ENCODE peak calls at places on chromosomes 6 and 20, in ten cellular contexts. One of them, this sample, is unnamed.

GRCh38 chr6:43948527-43949450 is 178.5 kb downstream of the MRPL14 start:
- DNase-seq in CD8-positive, alpha-beta T cell: no peak
- DNase-seq in Peyer's patch: no peak
- DNase-seq in HCT116: no peak
- DNase-seq in lower lobe of right lung: no peak
- DNase-seq in astrocyte: peak; percentile 84
- DNase-seq in breast epithelium: no peak
- DNase-seq in esophagus squamous epithelium: no peak
- DNase-seq in mesendoderm: peak; percentile 22
- DNase-seq in cardiac muscle cell: no peak
- DNase-seq in this sample: no peak

GRCh38 chr6:132058975-132059374 is 107.8 kb upstream of the CCN2 start:
- DNase-seq in cardiac muscle cell: peak; percentile 15
- DNase-seq in breast epithelium: no peak
- DNase-seq in astrocyte: no peak
- DNase-seq in lower lobe of right lung: no peak
- DNase-seq in CD8-positive, alpha-beta T cell: no peak
- DNase-seq in HCT116: no peak
- DNase-seq in esophagus squamous epithelium: no peak
- DNase-seq in Peyer's patch: no peak
- DNase-seq in mesendoderm: no peak
- DNase-seq in this sample: no peak

GRCh38 chr6:44960898-44961297 is 367.2 kb upstream of the RUNX2 start:
- DNase-seq in astrocyte: no peak
- DNase-seq in breast epithelium: no peak
- DNase-seq in cardiac muscle cell: no peak
- DNase-seq in lower lobe of right lung: no peak
- DNase-seq in mesendoderm: no peak
- DNase-seq in CD8-positive, alpha-beta T cell: no peak
- DNase-seq in esophagus squamous epithelium: no peak
- DNase-seq in HCT116: peak; percentile 23
- DNase-seq in Peyer's patch: no peak
- DNase-seq in this sample: no peak

GRCh38 chr6:1485678-1486077 is 96.3 kb downstream of the FOXF2 start:
- DNase-seq in CD8-positive, alpha-beta T cell: no peak
- DNase-seq in esophagus squamous epithelium: no peak
- DNase-seq in cardiac muscle cell: no peak
- DNase-seq in lower lobe of right lung: no peak
- DNase-seq in Peyer's patch: no peak
- DNase-seq in HCT116: peak; percentile 80
- DNase-seq in mesendoderm: no peak
- DNase-seq in breast epithelium: no peak
- DNase-seq in astrocyte: peak; percentile 85
- DNase-seq in this sample: no peak

GRCh38 chr6:148528292-148528691 is 185.7 kb downstream of the SASH1 start:
- DNase-seq in lower lobe of right lung: no peak
- DNase-seq in cardiac muscle cell: no peak
- DNase-seq in breast epithelium: no peak
- DNase-seq in astrocyte: no peak
- DNase-seq in HCT116: no peak
- DNase-seq in Peyer's patch: no peak
- DNase-seq in esophagus squamous epithelium: no peak
- DNase-seq in CD8-positive, alpha-beta T cell: no peak
- DNase-seq in mesendoderm: peak; percentile 51
- DNase-seq in this sample: no peak

GRCh38 chr20:60222497-60222896 is 264.3 kb downstream of the CDH26 start:
- DNase-seq in CD8-positive, alpha-beta T cell: no peak
- DNase-seq in esophagus squamous epithelium: no peak
- DNase-seq in breast epithelium: no peak
- DNase-seq in mesendoderm: no peak
- DNase-seq in cardiac muscle cell: no peak
- DNase-seq in HCT116: no peak
- DNase-seq in Peyer's patch: no peak
- DNase-seq in astrocyte: no peak
- DNase-seq in lower lobe of right lung: no peak
- DNase-seq in this sample: no peak

GRCh38 chr6:16551466-16551865 is 209.8 kb downstream of the ATXN1 start:
- DNase-seq in lower lobe of right lung: no peak
- DNase-seq in cardiac muscle cell: no peak
- DNase-seq in HCT116: no peak
- DNase-seq in CD8-positive, alpha-beta T cell: no peak
- DNase-seq in Peyer's patch: no peak
- DNase-seq in esophagus squamous epithelium: no peak
- DNase-seq in breast epithelium: no peak
- DNase-seq in astrocyte: no peak
- DNase-seq in mesendoderm: no peak
- DNase-seq in this sample: no peak

GRCh38 chr20:19890358-19891117 is 126.6 kb upstream of the NAA20 start:
- DNase-seq in astrocyte: no peak
- DNase-seq in esophagus squamous epithelium: no peak
- DNase-seq in breast epithelium: no peak
- DNase-seq in CD8-positive, alpha-beta T cell: no peak
- DNase-seq in mesendoderm: no peak
- DNase-seq in Peyer's patch: no peak
- DNase-seq in lower lobe of right lung: no peak
- DNase-seq in HCT116: no peak
- DNase-seq in cardiac muscle cell: no peak
- DNase-seq in this sample: no peak

GRCh38 chr6:112337209-112337638 is 9.9 kb upstream of the RFPL4B start:
- DNase-seq in mesendoderm: peak; percentile 83
- DNase-seq in cardiac muscle cell: peak; percentile 81
- DNase-seq in Peyer's patch: no peak
- DNase-seq in esophagus squamous epithelium: no peak
- DNase-seq in HCT116: peak; percentile 43
- DNase-seq in CD8-positive, alpha-beta T cell: no peak
- DNase-seq in lower lobe of right lung: no peak
- DNase-seq in breast epithelium: peak; percentile 29
- DNase-seq in astrocyte: peak; percentile 79
- DNase-seq in this sample: peak; percentile 60

GRCh38 chr6:119626884-119627619 is 277.5 kb upstream of the MAN1A1 start:
- DNase-seq in HCT116: no peak
- DNase-seq in lower lobe of right lung: no peak
- DNase-seq in breast epithelium: no peak
- DNase-seq in astrocyte: peak; percentile 27
- DNase-seq in CD8-positive, alpha-beta T cell: no peak
- DNase-seq in cardiac muscle cell: no peak
- DNase-seq in mesendoderm: peak; percentile 23
- DNase-seq in esophagus squamous epithelium: no peak
- DNase-seq in Peyer's patch: no peak
- DNase-seq in this sample: no peak

DNA sequence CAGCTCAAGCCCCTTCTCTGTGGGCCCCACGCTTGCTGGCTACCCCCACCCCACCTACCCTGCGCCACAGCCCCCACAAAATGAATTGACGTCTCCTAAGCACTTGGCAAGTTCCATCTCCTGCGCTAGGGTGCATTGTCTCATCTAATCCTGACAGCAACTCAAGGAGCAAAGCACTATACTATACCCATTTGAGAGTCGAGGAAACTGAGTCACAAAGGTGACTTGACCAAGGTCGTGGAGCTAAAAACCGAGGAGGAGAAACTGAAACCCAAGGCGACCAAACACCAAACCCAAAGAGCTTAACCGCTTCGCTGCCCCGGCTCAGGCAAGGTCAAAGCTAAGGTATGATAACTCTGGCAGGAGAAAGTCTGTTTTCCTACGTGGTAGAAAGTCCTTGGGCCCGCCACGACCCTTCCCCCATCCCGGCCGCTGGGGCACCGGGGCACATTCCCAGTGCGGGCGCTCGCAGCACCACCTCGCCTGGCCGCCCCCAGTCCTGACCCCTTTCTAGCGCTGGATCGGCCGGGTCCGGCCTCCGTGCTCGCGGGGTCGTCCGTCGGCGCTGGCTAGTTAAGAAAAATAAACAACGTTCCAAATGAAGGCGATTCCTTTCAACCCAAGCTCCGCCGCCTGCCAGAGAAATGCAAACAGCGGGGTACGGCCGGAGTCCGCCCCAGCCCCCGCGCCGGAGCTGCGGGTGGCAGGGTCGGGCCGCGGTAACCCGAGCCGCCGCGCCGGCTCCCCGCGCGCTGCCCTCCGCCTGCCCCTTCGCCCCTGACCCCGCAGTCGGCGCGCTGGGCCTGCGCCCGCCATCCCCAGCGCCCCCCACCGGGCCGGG is 37.3 kb downstream of the NCR2 start:
- DNase-seq in lower lobe of right lung: no peak
- DNase-seq in esophagus squamous epithelium: no peak
- DNase-seq in HCT116: no peak
- DNase-seq in mesendoderm: peak; percentile 42
- DNase-seq in astrocyte: no peak
- DNase-seq in cardiac muscle cell: peak; percentile 38
- DNase-seq in breast epithelium: no peak
- DNase-seq in Peyer's patch: no peak
- DNase-seq in CD8-positive, alpha-beta T cell: no peak
- DNase-seq in this sample: no peak
- H3K4me3 ChIP-seq in lower lobe of right lung: peak overlapping the region; percentile 38
- H3K4me3 ChIP-seq in esophagus squamous epithelium: peak overlapping the region; percentile 23
- H3K4me3 ChIP-seq in HCT116: no peak overlapping the region
- H3K4me3 ChIP-seq in mesendoderm: no peak overlapping the region
- H3K4me3 ChIP-seq in astrocyte: no peak overlapping the region
- H3K4me3 ChIP-seq in cardiac muscle cell: peak overlapping the region; percentile 19
- H3K4me3 ChIP-seq in breast epithelium: peak overlapping the region; percentile 39
- H3K4me3 ChIP-seq in Peyer's patch: peak overlapping the region; percentile 4
- H3K4me3 ChIP-seq in CD8-positive, alpha-beta T cell: peak overlapping the region; percentile 45
- H3K4me3 ChIP-seq in this sample: no peak overlapping the region

GRCh38 chr20:5834436-5835005 is 84.3 kb downstream of the SHLD1 start:
- DNase-seq in breast epithelium: no peak
- DNase-seq in cardiac muscle cell: no peak
- DNase-seq in mesendoderm: no peak
- DNase-seq in CD8-positive, alpha-beta T cell: no peak
- DNase-seq in lower lobe of right lung: no peak
- DNase-seq in astrocyte: no peak
- DNase-seq in Peyer's patch: no peak
- DNase-seq in HCT116: no peak
- DNase-seq in esophagus squamous epithelium: no peak
- DNase-seq in this sample: no peak
- H3K27ac ChIP-seq in breast epithelium: no peak overlapping the region
- H3K27ac ChIP-seq in cardiac muscle cell: no peak overlapping the region
- H3K27ac ChIP-seq in mesendoderm: no peak overlapping the region
- H3K27ac ChIP-seq in CD8-positive, alpha-beta T cell: no peak overlapping the region
- H3K27ac ChIP-seq in lower lobe of right lung: no peak overlapping the region
- H3K27ac ChIP-seq in astrocyte: no peak overlapping the region
- H3K27ac ChIP-seq in Peyer's patch: no peak overlapping the region
- H3K27ac ChIP-seq in HCT116: no peak overlapping the region
- H3K27ac ChIP-seq in esophagus squamous epithelium: no peak overlapping the region
- H3K27ac ChIP-seq in this sample: no peak overlapping the region

GRCh38 chr20:53923745-53924369 is 146.5 kb downstream of the BCAS1 start:
- DNase-seq in lower lobe of right lung: no peak
- DNase-seq in mesendoderm: no peak
- DNase-seq in esophagus squamous epithelium: no peak
- DNase-seq in CD8-positive, alpha-beta T cell: no peak
- DNase-seq in astrocyte: no peak
- DNase-seq in breast epithelium: no peak
- DNase-seq in HCT116: no peak
- DNase-seq in cardiac muscle cell: no peak
- DNase-seq in Peyer's patch: peak; percentile 12
- DNase-seq in this sample: no peak

GRCh38 chr20:53920647-53921245 is 149.6 kb downstream of the BCAS1 start:
- DNase-seq in CD8-positive, alpha-beta T cell: no peak
- DNase-seq in breast epithelium: no peak
- DNase-seq in esophagus squamous epithelium: no peak
- DNase-seq in Peyer's patch: peak; percentile 12
- DNase-seq in lower lobe of right lung: no peak
- DNase-seq in HCT116: no peak
- DNase-seq in astrocyte: no peak
- DNase-seq in mesendoderm: no peak
- DNase-seq in cardiac muscle cell: no peak
- DNase-seq in this sample: no peak

GRCh38 chr20:53921443-53921973 is 148.9 kb downstream of the BCAS1 start:
- DNase-seq in cardiac muscle cell: no peak
- DNase-seq in HCT116: no peak
- DNase-seq in mesendoderm: no peak
- DNase-seq in CD8-positive, alpha-beta T cell: no peak
- DNase-seq in astrocyte: no peak
- DNase-seq in esophagus squamous epithelium: no peak
- DNase-seq in breast epithelium: no peak
- DNase-seq in Peyer's patch: no peak
- DNase-seq in lower lobe of right lung: no peak
- DNase-seq in this sample: no peak

GRCh38 chr20:53925651-53926401 is 144.6 kb downstream of the BCAS1 start:
- DNase-seq in Peyer's patch: no peak
- DNase-seq in cardiac muscle cell: no peak
- DNase-seq in CD8-positive, alpha-beta T cell: no peak
- DNase-seq in mesendoderm: no peak
- DNase-seq in astrocyte: no peak
- DNase-seq in HCT116: no peak
- DNase-seq in lower lobe of right lung: no peak
- DNase-seq in esophagus squamous epithelium: no peak
- DNase-seq in breast epithelium: no peak
- DNase-seq in this sample: no peak

GRCh38 chr20:53922901-53923314 is 147.5 kb downstream of the BCAS1 start:
- DNase-seq in breast epithelium: no peak
- DNase-seq in lower lobe of right lung: no peak
- DNase-seq in esophagus squamous epithelium: no peak
- DNase-seq in cardiac muscle cell: no peak
- DNase-seq in CD8-positive, alpha-beta T cell: no peak
- DNase-seq in Peyer's patch: peak; percentile 20
- DNase-seq in astrocyte: no peak
- DNase-seq in HCT116: no peak
- DNase-seq in mesendoderm: no peak
- DNase-seq in this sample: no peak
- H3K4me1 ChIP-seq in breast epithelium: no peaks in the 10 kb centered on the region
- H3K4me1 ChIP-seq in lower lobe of right lung: peaks cover 19% of the 10 kb centered on the region
- H3K4me1 ChIP-seq in esophagus squamous epithelium: peaks cover 8% of the 10 kb centered on the region
- H3K4me1 ChIP-seq in cardiac muscle cell: peaks cover 8% of the 10 kb centered on the region
- H3K4me1 ChIP-seq in CD8-positive, alpha-beta T cell: peaks cover 4% of the 10 kb centered on the region
- H3K4me1 ChIP-seq in Peyer's patch: peaks cover 2% of the 10 kb centered on the region
- H3K4me1 ChIP-seq in astrocyte: peaks cover 24% of the 10 kb centered on the region
- H3K4me1 ChIP-seq in HCT116: no peaks in the 10 kb centered on the region
- H3K4me1 ChIP-seq in mesendoderm: peaks cover 3% of the 10 kb centered on the region
- H3K4me1 ChIP-seq in this sample: peaks cover 11% of the 10 kb centered on the region

GRCh38 chr20:49810491-49811190 is 2.0 kb upstream of the SLC9A8 start:
- DNase-seq in astrocyte: no peak
- DNase-seq in mesendoderm: peak; percentile 11
- DNase-seq in lower lobe of right lung: no peak
- DNase-seq in Peyer's patch: peak; percentile 6
- DNase-seq in breast epithelium: no peak
- DNase-seq in cardiac muscle cell: no peak
- DNase-seq in esophagus squamous epithelium: no peak
- DNase-seq in CD8-positive, alpha-beta T cell: no peak
- DNase-seq in HCT116: no peak
- DNase-seq in this sample: no peak

GRCh38 chr20:49811825-49812462 is 684 bp upstream of the SLC9A8 start:
- DNase-seq in HCT116: no peak
- DNase-seq in Peyer's patch: peak; percentile 15
- DNase-seq in CD8-positive, alpha-beta T cell: no peak
- DNase-seq in cardiac muscle cell: no peak
- DNase-seq in mesendoderm: peak; percentile 52
- DNase-seq in astrocyte: peak; percentile 46
- DNase-seq in lower lobe of right lung: no peak
- DNase-seq in breast epithelium: no peak
- DNase-seq in esophagus squamous epithelium: no peak
- DNase-seq in this sample: no peak

GRCh38 chr20:49813305-49813974 is 812 bp downstream of the SLC9A8 start:
- DNase-seq in mesendoderm: no peak
- DNase-seq in Peyer's patch: no peak
- DNase-seq in breast epithelium: no peak
- DNase-seq in esophagus squamous epithelium: no peak
- DNase-seq in astrocyte: no peak
- DNase-seq in HCT116: no peak
- DNase-seq in CD8-positive, alpha-beta T cell: no peak
- DNase-seq in lower lobe of right lung: no peak
- DNase-seq in cardiac muscle cell: no peak
- DNase-seq in this sample: no peak

GRCh38 chr20:49812463-49813304 is at the start of gene SLC9A8:
- DNase-seq in HCT116: peak; percentile 58
- DNase-seq in breast epithelium: peak; percentile 67
- DNase-seq in astrocyte: peak; percentile 72
- DNase-seq in Peyer's patch: peak; percentile 79
- DNase-seq in CD8-positive, alpha-beta T cell: peak; percentile 80
- DNase-seq in mesendoderm: peak; percentile 90
- DNase-seq in cardiac muscle cell: peak; percentile 91
- DNase-seq in esophagus squamous epithelium: peak; percentile 22
- DNase-seq in lower lobe of right lung: peak; percentile 94
- DNase-seq in this sample: peak; percentile 88

GRCh38 chr20:49814057-49814675 is 1.5 kb downstream of the SLC9A8 start:
- DNase-seq in esophagus squamous epithelium: no peak
- DNase-seq in mesendoderm: no peak
- DNase-seq in lower lobe of right lung: no peak
- DNase-seq in Peyer's patch: no peak
- DNase-seq in cardiac muscle cell: no peak
- DNase-seq in HCT116: no peak
- DNase-seq in CD8-positive, alpha-beta T cell: no peak
- DNase-seq in breast epithelium: no peak
- DNase-seq in astrocyte: no peak
- DNase-seq in this sample: no peak
- H3K4me3 ChIP-seq in esophagus squamous epithelium: peak overlapping the region; percentile 94
- H3K4me3 ChIP-seq in mesendoderm: no peak overlapping the region
- H3K4me3 ChIP-seq in lower lobe of right lung: peak overlapping the region; percentile 87
- H3K4me3 ChIP-seq in Peyer's patch: peak overlapping the region; percentile 77
- H3K4me3 ChIP-seq in cardiac muscle cell: no peak overlapping the region
- H3K4me3 ChIP-seq in HCT116: peak overlapping the region; percentile 68
- H3K4me3 ChIP-seq in CD8-positive, alpha-beta T cell: no peak overlapping the region
- H3K4me3 ChIP-seq in breast epithelium: no peak overlapping the region
- H3K4me3 ChIP-seq in astrocyte: peak overlapping the region; percentile 77
- H3K4me3 ChIP-seq in this sample: no peak overlapping the region